ENCODE peak calls at places on chromosomes 13 and 19, in four cellular contexts. F, A, P and U are unnamed samples.

GRCh38 chr13:103883698-103884097 is 817.5 kb upstream of the SLC10A2 start:
- DNase-seq in F (no peak), A (peak; percentile 25), P (no peak), U (peak; percentile 9)

GRCh38 chr19:33259532-33259931 is 33.9 kb upstream of the SLC7A10 start:
- DNase-seq in P (no peak), A (no peak), F (no peak), U (peak; percentile 24)

GRCh38 chr13:97367427-97367826 is 66.5 kb upstream of the RAP2A start:
- DNase-seq in P (no peak), F (peak; percentile 90), A (peak; percentile 78), U (peak; percentile 85)

GRCh38 chr13:99572131-99572530 is 70.9 kb downstream of the TM9SF2 start:
- DNase-seq in A (peak; percentile 4), P (no peak), F (no peak), U (no peak)

GRCh38 chr19:41870401-41870873 is 6.6 kb upstream of the CD79A start:
- DNase-seq in A (peak; percentile 61), F (peak; percentile 47), P (no peak), U (peak; percentile 35)

GRCh38 chr13:33676045-33676699 is 141.8 kb upstream of the RFC3 start:
- DNase-seq in A (no peak), P (peak; percentile 23), F (peak; percentile 26), U (peak; percentile 29)

GRCh38 chr13:81686877-81687276 is 1346.0 kb upstream of the SPRY2 start:
- DNase-seq in P (peak; percentile 66), F (no peak), A (no peak), U (no peak)

GRCh38 chr13:50664961-50665360 is 178.5 kb downstream of the DLEU7 start:
- DNase-seq in F (no peak), A (no peak), P (no peak), U (no peak)

GRCh38 chr13:20118268-20119140 is 42.3 kb downstream of the GJA3 start:
- DNase-seq in F (peak; percentile 47), A (no peak), P (no peak), U (peak; percentile 44)

GRCh38 chr19:2273356-2274184 is 8.4 kb downstream of the PEAK3 start:
- DNase-seq in F (peak; percentile 80), P (peak; percentile 71), A (peak; percentile 52), U (peak; percentile 65)